ENCODE peak calls at places on chromosome 19, in five cellular contexts. M, Z, O, T and C are unnamed samples.

GRCh38 chr19:14786421-14786851 is 8.1 kb upstream of the ADGRE2 start:
- ATAC-seq in O (no peak), Z (peak), T (no peak), M (no peak), C (peak)

GRCh38 chr19:47389150-47389556 is 30.2 kb downstream of the MEIS3 start:
- ATAC-seq in O (no peak), T (no peak), M (no peak), Z (peak), C (no peak)

GRCh38 chr19:49570997-49571676 is 9.2 kb downstream of the NOSIP start:
- ATAC-seq in Z (peak), T (peak), O (no peak), M (no peak), C (peak)

GRCh38 chr19:54035215-54036178 is 28.2 kb downstream of the VSTM1 start:
- ATAC-seq in T (peak), Z (no peak), O (no peak), M (no peak), C (peak)

GRCh38 chr19:10998045-10998533 is 37.3 kb downstream of the SMARCA4 start:
- ATAC-seq in T (peak), Z (no peak), O (no peak), M (no peak), C (no peak)

GRCh38 chr19:34351382-34351802 is 13.6 kb upstream of the GPI start:
- ATAC-seq in M (peak), O (no peak), Z (peak), T (no peak), C (no peak)

GRCh38 chr19:5225486-5226345 is 114.9 kb downstream of the PTPRS start:
- ATAC-seq in Z (peak), O (no peak), T (no peak), M (peak), C (peak)

GRCh38 chr19:52114691-52115090 is 19.1 kb upstream of the ZNF841 start:
- ATAC-seq in O (no peak), T (no peak), Z (no peak), M (no peak), C (no peak)

GRCh38 chr19:53196777-53197396 is 3.7 kb upstream of the ZNF665 start:
- ATAC-seq in Z (peak), O (peak), M (peak), T (peak), C (peak)

GRCh38 chr19:18090545-18091216 is 3.9 kb upstream of the IL12RB1 start:
- ATAC-seq in T (peak), O (no peak), Z (no peak), M (peak), C (no peak)

GRCh38 chr19:20067898-20068297 is 9.9 kb upstream of the ZNF90 start:
- ATAC-seq in T (no peak), Z (no peak), M (no peak), O (no peak), C (no peak)

GRCh38 chr19:5309438-5310204 is 31.0 kb downstream of the PTPRS start:
- ATAC-seq in M (no peak), Z (no peak), T (no peak), O (no peak), C (peak)

GRCh38 chr19:1265611-1266115 is 3.5 kb upstream of the CIRBP start:
- ATAC-seq in Z (no peak), T (peak), M (peak), O (no peak), C (peak)

GRCh38 chr19:16456652-16457194 is 15.0 kb downstream of the EPS15L1 start:
- ATAC-seq in T (peak), Z (no peak), O (peak), M (no peak), C (peak)

GRCh38 chr19:29491491-29491890 is 34.3 kb upstream of the VSTM2B start:
- ATAC-seq in O (no peak), T (no peak), Z (no peak), M (no peak), C (no peak)

GRCh38 chr19:29422047-29422446 is 103.7 kb upstream of the VSTM2B start:
- ATAC-seq in Z (no peak), M (no peak), T (no peak), O (no peak), C (no peak)

GRCh38 chr19:31261651-31262331 is 87.4 kb downstream of the TSHZ3 start:
- ATAC-seq in M (no peak), Z (no peak), O (no peak), T (peak), C (no peak)

GRCh38 chr19:21483589-21484170 is 21.7 kb upstream of the ZNF429 start:
- ATAC-seq in O (peak), Z (peak), M (peak), T (no peak), C (peak)

GRCh38 chr19:51172223-51172622 is 30.1 kb downstream of the SIGLEC7 start:
- ATAC-seq in O (no peak), M (no peak), T (no peak), Z (no peak), C (no peak)

GRCh38 chr19:35125746-35126623 is 8.9 kb downstream of the LGI4 start:
- ATAC-seq in O (no peak), M (no peak), T (no peak), Z (no peak), C (no peak)